ENCODE peak calls at places on chromosomes 12 and 14, in ten cellular contexts. L is stimulated activated CD4-positive, alpha-beta T cell treated with anti-CD3 and anti-CD28 coated beads, Interleukin-2, amount 100 ng/mL, for 48 hours; P is anterior cingulate cortex; H is ecto neural progenitor cell; Q is EL; T is EH; S is pancreas; B is HS-27A; D is stimulated activated CD8-positive, alpha-beta memory T cell treated with anti-CD3 and anti-CD28 coated beads, Interleukin-4, amount 100 ng/mL, for 24 hours; I is AG08396. Z is an unnamed sample.

GRCh38 chr12:78210894-78211302 is 380.2 kb downstream of the NAV3 start:
- DNase-seq in L (no peak), P (no peak), H (no peak), Q (peak; percentile 85), T (peak; percentile 90), S (no peak), B (peak; percentile 81), D (no peak), I (no peak), Z (no peak)

GRCh38 chr12:86741531-86741930 is 485.3 kb upstream of the MGAT4C start:
- DNase-seq in L (no peak), P (no peak), H (no peak), Q (peak; percentile 1), T (no peak), S (no peak), B (no peak), D (no peak), I (no peak), Z (no peak)

GRCh38 chr12:87953257-87953860 is 75.8 kb downstream of the C12orf50 start:
- DNase-seq in L (no peak), P (no peak), H (no peak), Q (peak; percentile 43), T (peak; percentile 24), S (no peak), B (peak; percentile 20), D (no peak), I (peak; percentile 33), Z (no peak)

GRCh38 chr12:6684609-6685008 is 4.6 kb downstream of the ZNF384 start:
- DNase-seq in L (peak; percentile 40), P (no peak), H (no peak), Q (peak; percentile 47), T (peak; percentile 49), S (no peak), B (no peak), D (no peak), I (no peak), Z (no peak)

GRCh38 chr12:48677782-48678181 is 4.3 kb downstream of the KANSL2 start:
- DNase-seq in L (no peak), P (no peak), H (no peak), Q (no peak), T (no peak), S (no peak), B (no peak), D (no peak), I (no peak), Z (no peak)

GRCh38 chr12:11686135-11686534 is 36.7 kb downstream of the ETV6 start:
- DNase-seq in L (no peak), P (no peak), H (no peak), Q (no peak), T (no peak), S (no peak), B (no peak), D (no peak), I (no peak), Z (no peak)

GRCh38 chr12:104929368-104929767 is 28.7 kb downstream of the SLC41A2 start:
- DNase-seq in L (no peak), P (no peak), H (no peak), Q (no peak), T (no peak), S (no peak), B (no peak), D (no peak), I (no peak), Z (no peak)

GRCh38 chr14:64709126-64709525 is 4.9 kb downstream of the PLEKHG3 start:
- DNase-seq in L (no peak), P (no peak), H (no peak), Q (no peak), T (no peak), S (peak; percentile 10), B (no peak), D (no peak), I (no peak), Z (no peak)

GRCh38 chr14:91149462-91149861 is 35.6 kb downstream of the DGLUCY start:
- DNase-seq in L (no peak), P (no peak), H (no peak), Q (peak; percentile 97), T (peak; percentile 99), S (peak; percentile 68), B (peak; percentile 92), D (no peak), I (peak; percentile 82), Z (no peak)

GRCh38 chr12:112217647-112218046 is 92.3 kb downstream of the TRAFD1 start:
- DNase-seq in L (no peak), P (no peak), H (no peak), Q (no peak), T (no peak), S (no peak), B (no peak), D (no peak), I (no peak), Z (no peak)

GRCh38 chr14:105411985-105412767 is 7.5 kb upstream of the MTA1 start:
- DNase-seq in L (no peak), P (no peak), H (no peak), Q (no peak), T (no peak), S (no peak), B (no peak), D (no peak), I (peak; percentile 36), Z (no peak)

GRCh38 chr14:24337824-24338175 is 2.0 kb downstream of the RIPK3 start:
- DNase-seq in L (no peak), P (no peak), H (no peak), Q (no peak), T (no peak), S (no peak), B (no peak), D (no peak), I (no peak), Z (no peak)

GRCh38 chr12:49025463-49025862 is 6.9 kb upstream of the PRKAG1 start:
- DNase-seq in L (no peak), P (no peak), H (no peak), Q (no peak), T (no peak), S (no peak), B (no peak), D (no peak), I (no peak), Z (no peak)

GRCh38 chr12:27285395-27285794 is 41.3 kb downstream of the STK38L start:
- DNase-seq in L (no peak), P (no peak), H (no peak), Q (peak; percentile 24), T (peak; percentile 52), S (no peak), B (no peak), D (no peak), I (no peak), Z (no peak)

GRCh38 chr12:117130806-117131205 is 31.6 kb upstream of the TESC start:
- DNase-seq in L (no peak), P (no peak), H (no peak), Q (no peak), T (no peak), S (no peak), B (no peak), D (no peak), I (no peak), Z (no peak)

GRCh38 chr12:129887047-129887568 is 16.7 kb downstream of the TMEM132D start:
- DNase-seq in L (no peak), P (no peak), H (no peak), Q (no peak), T (no peak), S (no peak), B (no peak), D (no peak), I (no peak), Z (no peak)

GRCh38 chr12:62934799-62935674 is at the start of gene PPM1H:
- DNase-seq in L (no peak), P (peak; percentile 60), H (peak; percentile 96), Q (peak; percentile 55), T (peak; percentile 60), S (peak; percentile 92), B (peak; percentile 34), D (peak; percentile 3), I (peak; percentile 76), Z (no peak)

GRCh38 chr14:45664668-45665356 is 411.8 kb upstream of the MIS18BP1 start:
- DNase-seq in L (no peak), P (no peak), H (peak; percentile 44), Q (no peak), T (peak; percentile 2), S (no peak), B (no peak), D (no peak), I (no peak), Z (no peak)

GRCh38 chr12:39581592-39581991 is 38.0 kb downstream of the ABCD2 start:
- DNase-seq in L (no peak), P (no peak), H (no peak), Q (no peak), T (no peak), S (no peak), B (no peak), D (no peak), I (no peak), Z (no peak)

GRCh38 chr12:19322376-19322775 is 116.9 kb upstream of the AEBP2 start:
- DNase-seq in L (no peak), P (no peak), H (no peak), Q (no peak), T (no peak), S (no peak), B (no peak), D (no peak), I (no peak), Z (no peak)

GRCh38 chr14:77181603-77182437 is at the start of gene TMEM63C:
- DNase-seq in L (peak; percentile 41), P (peak; percentile 40), H (peak; percentile 94), Q (no peak), T (no peak), S (peak; percentile 75), B (no peak), D (peak; percentile 54), I (no peak), Z (no peak)

GRCh38 chr12:80190001-80190400 is 90.7 kb downstream of the OTOGL start:
- DNase-seq in L (no peak), P (no peak), H (no peak), Q (no peak), T (no peak), S (no peak), B (no peak), D (no peak), I (no peak), Z (no peak)

GRCh38 chr12:57521475-57522018 is 1.1 kb upstream of the MBD6 start:
- DNase-seq in L (no peak), P (no peak), H (peak; percentile 72), Q (peak; percentile 47), T (no peak), S (peak; percentile 58), B (no peak), D (no peak), I (no peak), Z (no peak)

GRCh38 chr14:72433511-72433910 is 460.4 kb downstream of the DPF3 start:
- DNase-seq in L (no peak), P (no peak), H (no peak), Q (peak; percentile 53), T (peak; percentile 39), S (no peak), B (no peak), D (no peak), I (peak; percentile 58), Z (no peak)

GRCh38 chr12:107309020-107309419 is 215.7 kb upstream of the CRY1 start:
- DNase-seq in L (no peak), P (no peak), H (no peak), Q (no peak), T (no peak), S (no peak), B (no peak), D (no peak), I (no peak), Z (no peak)

GRCh38 chr12:65566776-65567175 is 257.5 kb upstream of the HMGA2 start:
- DNase-seq in L (no peak), P (no peak), H (no peak), Q (peak; percentile 18), T (peak; percentile 56), S (no peak), B (no peak), D (no peak), I (no peak), Z (no peak)

Z was measured in cortex of kidney.